ENCODE peak calls at places on chromosomes 13 and 19, in seven cellular contexts. T, P, B, L, S, E and Q are unnamed samples.

GRCh38 chr13:113816248-113816924 is 47.5 kb downstream of the GAS6 start:
- DNase-seq in L (peak; percentile 35), S (no peak), T (no peak), B (no peak), P (no peak), E (no peak), Q (no peak)

GRCh38 chr13:81207221-81207620 is 866.3 kb upstream of the SPRY2 start:
- DNase-seq in S (no peak), T (no peak), P (no peak), E (no peak), B (no peak), L (no peak), Q (no peak)

GRCh38 chr19:50790365-50790825 is at the start of gene ACP4:
- DNase-seq in B (no peak), P (no peak), S (no peak), E (no peak), L (no peak), T (no peak), Q (no peak)

GRCh38 chr19:4678881-4679379 is 8.8 kb upstream of the MYDGF start:
- DNase-seq in T (no peak), B (no peak), S (peak; percentile 30), P (no peak), E (no peak), L (peak; percentile 52), Q (peak; percentile 19)

GRCh38 chr19:12365094-12365371 is 450 bp downstream of the ZNF442 start:
- DNase-seq in S (no peak), L (peak; percentile 63), P (no peak), B (no peak), T (no peak), E (no peak), Q (peak; percentile 42)

GRCh38 chr13:110345701-110346100 is 38.6 kb downstream of the COL4A2 start:
- DNase-seq in S (no peak), E (no peak), P (no peak), B (no peak), L (no peak), T (no peak), Q (no peak)

GRCh38 chr19:29287061-29287460 is 74.1 kb upstream of the UQCRFS1 start:
- DNase-seq in T (no peak), S (no peak), E (no peak), L (no peak), P (no peak), B (no peak), Q (no peak)

GRCh38 chr19:48544856-48545750 is 6.9 kb upstream of the SULT2B1 start:
- DNase-seq in E (no peak), B (no peak), P (no peak), S (no peak), L (no peak), T (no peak), Q (no peak)

GRCh38 chr19:18587962-18588610 is 512 bp upstream of the REX1BD start:
- DNase-seq in B (no peak), P (peak; percentile 14), S (no peak), T (no peak), L (no peak), E (no peak), Q (no peak)